ENCODE peak calls at places on chromosomes 11 and 22, in four cellular contexts. D is ovary, M is endothelial cell of umbilical vein, K is IMR-90. O is an unnamed sample. For H3K4me1, the result is how much of the 10 kb centered on the place peaks cover.

GRCh38 chr11:28058333-28058732 is 49.6 kb downstream of the KIF18A start:
- DNase-seq in D (no peak), M (no peak), K (peak), O (no peak)

GRCh38 chr11:94895971-94896370 is 77.4 kb downstream of the CWC15 start:
- DNase-seq in D (no peak), M (peak), K (peak), O (no peak)

GRCh38 chr11:67352546-67353316 is 615 bp downstream of the POLD4 start:
- DNase-seq in D (peak), M (no peak), K (no peak), O (no peak)

GRCh38 chr11:71155846-71156245 is 96.5 kb downstream of the SHANK2 start:
- DNase-seq in D (no peak), M (no peak), K (no peak), O (peak)

GRCh38 chr11:67463680-67464410 is 5.2 kb downstream of the TMEM134 start:
- DNase-seq in D (peak), M (no peak), K (no peak), O (no peak)

GRCh38 chr22:44358723-44359440 is 46.1 kb upstream of the SHISAL1 start:
- DNase-seq in D (peak), M (no peak), K (no peak), O (no peak)

GRCh38 chr11:129458756-129459535 is 83.3 kb downstream of the BARX2 start:
- DNase-seq in D (no peak), M (no peak), K (no peak), O (peak)

GRCh38 chr11:75667268-75667830 is 1.5 kb downstream of the MAP6 start:
- DNase-seq in D (peak), M (no peak), K (no peak), O (no peak)

GRCh38 chr11:61332266-61332822 is 561 bp downstream of the DDB1 start:
- DNase-seq in D (no peak), M (peak), K (peak), O (no peak)

GRCh38 chr11:64752106-64752970 is 7.4 kb downstream of the PYGM start:
- DNase-seq in D (no peak), M (no peak), K (no peak), O (no peak)

GRCh38 chr22:40674274-40674673 is 5.0 kb upstream of the MCHR1 start:
- DNase-seq in D (no peak), M (no peak), K (no peak), O (no peak)

GRCh38 chr22:26848244-26848920 is 191.0 kb downstream of the MIAT start:
- DNase-seq in D (no peak), M (no peak), K (no peak), O (peak)

GRCh38 chr11:128518493-128519207 is 68.7 kb downstream of the ETS1 start:
- DNase-seq in D (no peak), M (no peak), K (no peak), O (no peak)

GRCh38 chr11:27705873-27706820 is 5.9 kb upstream of the BDNF start:
- DNase-seq in D (no peak), M (peak), K (peak), O (no peak)

GRCh38 chr11:14346303-14346702 is 12.7 kb downstream of the RRAS2 start:
- DNase-seq in D (no peak), M (no peak), K (no peak), O (no peak)

GRCh38 chr22:36658900-36659299 is 44.7 kb downstream of the CACNG2 start:
- DNase-seq in D (no peak), M (no peak), K (no peak), O (no peak)

GRCh38 chr22:45376009-45376408 is 37.4 kb downstream of the SMC1B start:
- DNase-seq in D (no peak), M (no peak), K (no peak), O (no peak)

GRCh38 chr11:62452839-62453468 is 34.1 kb downstream of the SCGB1A1 start:
- DNase-seq in D (no peak), M (no peak), K (no peak), O (no peak)

GRCh38 chr22:50419116-50419515 is 55.7 kb downstream of the SBF1 start:
- DNase-seq in D (no peak), M (no peak), K (no peak), O (no peak)

GRCh38 chr11:64687641-64688533 is 35.1 kb downstream of the NRXN2 start:
- DNase-seq in D (peak), M (no peak), K (no peak), O (no peak)

GRCh38 chr11:85776951-85777602 is 33.9 kb downstream of the SYTL2 start:
- DNase-seq in D (no peak), M (no peak), K (no peak), O (no peak)

GRCh38 chr22:24440270-24440717 is 12.9 kb downstream of the ADORA2A start:
- DNase-seq in D (no peak), M (no peak), K (no peak), O (no peak)

GRCh38 chr11:117822031-117822521 is 2.5 kb downstream of the FXYD2 start:
- DNase-seq in D (peak), M (no peak), K (no peak), O (no peak)

GRCh38 chr11:30206249-30206996 is 24.4 kb upstream of the FSHB start:
- DNase-seq in D (no peak), M (no peak), K (no peak), O (no peak)

GRCh38 chr11:8694137-8694536 is 11.5 kb downstream of the RPL27A start:
- DNase-seq in D (no peak), M (no peak), K (no peak), O (no peak)

GRCh38 chr11:80156062-80156461 is 715.2 kb upstream of the TENM4 start:
- DNase-seq in D (no peak), M (no peak), K (no peak), O (no peak)

GRCh38 chr11:72807789-72808188 is 6.4 kb upstream of the ATG16L2 start:
- DNase-seq in D (no peak), M (no peak), K (no peak), O (no peak)

GRCh38 chr11:65150513-65151271 is 16.4 kb upstream of the SYVN1 start:
- DNase-seq in D (peak), M (peak), K (peak), O (peak)

GRCh38 chr11:130740819-130741218 is 175.5 kb downstream of the SNX19 start:
- DNase-seq in D (no peak), M (peak), K (peak), O (no peak)

GRCh38 chr22:42754658-42755057 is 34.0 kb upstream of the A4GALT start:
- DNase-seq in D (no peak), M (no peak), K (peak), O (no peak)

GRCh38 chr11:118615282-118615979 is 8.0 kb downstream of the PHLDB1 start:
- DNase-seq in D (no peak), M (no peak), K (no peak), O (no peak)

GRCh38 chr11:12235945-12236743 is 125.8 kb downstream of the MICAL2 start:
- DNase-seq in D (peak), M (peak), K (peak), O (no peak)
- H3K4me1 ChIP-seq in D (under half), M (under half), K (under half), O (under half)

GRCh38 chr22:49094151-49094550 is 733.5 kb downstream of the BRD1 start:
- DNase-seq in D (no peak), M (no peak), K (no peak), O (no peak)

GRCh38 chr22:49094858-49095257 is 732.8 kb downstream of the BRD1 start:
- DNase-seq in D (no peak), M (no peak), K (no peak), O (no peak)

GRCh38 chr22:49091917-49092545 is 735.6 kb downstream of the BRD1 start:
- DNase-seq in D (no peak), M (no peak), K (no peak), O (no peak)

GRCh38 chr22:49092751-49093150 is 734.9 kb downstream of the BRD1 start:
- DNase-seq in D (no peak), M (no peak), K (no peak), O (no peak)

DNA sequence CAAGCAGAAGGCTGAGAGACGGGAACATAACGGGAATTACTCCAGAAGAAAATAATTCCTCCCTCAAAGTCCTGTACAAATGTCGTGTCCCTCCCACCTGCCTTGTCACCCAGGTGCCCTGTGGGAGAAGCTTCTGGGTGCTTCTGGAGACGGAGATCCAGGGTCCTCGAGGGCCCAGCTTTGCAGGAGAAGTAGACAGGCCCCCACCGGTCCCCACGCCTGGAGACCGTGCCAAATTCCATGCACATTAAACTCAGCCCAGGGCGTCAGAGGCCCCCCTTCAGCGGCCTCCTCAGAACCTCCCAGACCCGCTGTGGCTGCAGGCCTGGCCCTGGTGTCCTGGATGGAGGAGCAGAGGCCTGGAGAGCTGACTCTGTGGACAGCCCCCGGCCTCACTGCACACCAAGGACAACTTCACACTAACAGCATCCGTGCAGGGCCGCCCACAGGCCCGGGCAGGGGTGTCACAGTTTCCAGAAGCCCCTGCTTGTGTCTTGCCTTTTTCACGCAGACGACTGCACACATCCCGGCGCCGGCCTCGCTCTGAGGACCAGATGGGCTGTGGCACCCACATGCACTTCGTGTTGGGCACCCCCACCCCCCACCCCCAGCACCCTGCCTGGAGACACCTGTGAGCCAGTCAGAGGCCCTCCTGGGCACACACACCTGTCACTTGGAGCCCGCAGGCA is 734.3 kb downstream of the BRD1 start:
- DNase-seq in D (no peak), M (no peak), K (no peak), O (no peak)
- TF ChIP-seq POLR2A in D (no peak), M (no peak), K (no peak), O (no peak)

GRCh38 chr11:133697603-133698002 is 147.7 kb downstream of the SPATA19 start:
- DNase-seq in D (no peak), M (no peak), K (no peak), O (peak)
- H3K4me3 ChIP-seq in D (no peak), M (no peak), K (no peak), O (no peak)

DNA sequence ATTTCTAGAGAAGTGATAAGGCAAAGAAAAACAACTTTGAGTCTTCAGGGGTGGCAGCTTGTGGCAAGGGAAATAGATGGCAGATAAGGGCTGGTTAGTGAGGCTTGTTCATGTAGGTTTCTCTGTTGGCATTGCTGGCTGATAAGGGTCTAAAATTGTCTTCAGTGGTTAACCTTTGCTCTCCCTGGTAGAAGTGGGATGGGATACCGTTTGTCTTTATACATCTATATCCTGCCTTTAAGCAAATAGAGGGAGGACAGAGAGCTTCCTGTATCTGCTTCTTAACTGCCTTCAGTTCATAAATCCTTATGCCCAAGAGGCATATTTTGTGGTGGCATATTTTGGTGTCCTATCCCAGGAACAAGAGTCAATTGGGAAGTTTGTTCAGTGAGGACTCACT is 57.1 kb downstream of the TRAF6 start:
- DNase-seq in D (no peak), M (no peak), K (no peak), O (no peak)
- H3K4me1 ChIP-seq in D (under half), M (under half), K (under half), O (under half)

GRCh38 chr11:126546694-126547093 is 191.2 kb downstream of the ST3GAL4 start:
- DNase-seq in D (no peak), M (no peak), K (no peak), O (no peak)

GRCh38 chr11:126547691-126548090 is 192.2 kb downstream of the ST3GAL4 start:
- DNase-seq in D (no peak), M (no peak), K (peak), O (no peak)

GRCh38 chr11:126548576-126549272 is 193.2 kb downstream of the ST3GAL4 start:
- DNase-seq in D (no peak), M (no peak), K (no peak), O (no peak)

GRCh38 chr11:126547161-126547560 is 191.7 kb downstream of the ST3GAL4 start:
- DNase-seq in D (no peak), M (no peak), K (peak), O (no peak)

DNA sequence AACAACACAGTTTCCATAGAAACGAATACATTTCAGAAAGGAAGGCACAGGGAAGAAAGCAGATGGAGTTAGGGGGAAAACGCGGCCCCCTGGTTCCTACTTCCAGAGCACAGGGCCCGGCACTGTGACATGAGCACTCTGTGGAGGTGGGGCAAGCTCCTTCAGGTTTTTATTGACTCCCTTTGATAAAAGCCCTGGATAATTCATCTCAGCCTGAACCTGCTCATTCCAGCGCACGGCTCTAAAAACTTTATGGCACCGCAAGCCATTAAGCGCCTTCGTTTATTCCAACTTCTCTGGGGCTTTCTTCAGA is 193.7 kb downstream of the ST3GAL4 start:
- DNase-seq in D (no peak), M (no peak), K (no peak), O (no peak)
- TF ChIP-seq POLR2A in D (no peak), M (no peak), K (no peak), O (no peak)

GRCh38 chr11:74462009-74462408 is 5.3 kb downstream of the KCNE3 start:
- DNase-seq in D (peak), M (no peak), K (no peak), O (no peak)

GRCh38 chr11:74460481-74461154 is 6.7 kb downstream of the KCNE3 start:
- DNase-seq in D (no peak), M (peak), K (peak), O (no peak)

GRCh38 chr11:74459584-74459983 is 7.8 kb downstream of the KCNE3 start:
- DNase-seq in D (no peak), M (no peak), K (no peak), O (no peak)

GRCh38 chr11:74462631-74463030 is 4.7 kb downstream of the KCNE3 start:
- DNase-seq in D (no peak), M (no peak), K (no peak), O (no peak)

DNA sequence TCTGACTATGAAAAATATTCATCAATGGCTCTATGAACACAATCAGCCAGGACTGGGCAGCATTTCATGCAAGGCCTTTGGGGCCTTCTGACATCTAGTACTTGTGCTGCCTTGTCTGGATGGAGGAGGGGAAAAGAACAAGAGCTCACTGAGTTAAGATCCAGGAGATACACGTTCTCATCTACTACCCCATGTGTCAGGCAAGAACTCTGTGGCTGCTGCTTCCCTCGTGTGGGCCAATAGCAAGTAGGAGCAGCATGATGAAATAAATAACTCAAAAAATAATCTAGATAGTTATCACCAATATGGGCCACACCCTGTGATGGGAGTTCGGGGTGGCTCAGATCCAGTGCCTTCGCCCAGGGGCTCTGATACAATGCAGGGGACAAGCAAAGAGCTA is 7.3 kb downstream of the KCNE3 start:
- DNase-seq in D (no peak), M (no peak), K (no peak), O (no peak)
- H3K4me3 ChIP-seq in D (no peak), M (no peak), K (no peak), O (no peak)